ENCODE peak calls at places on chromosome 19, in four cellular contexts. W is IMR-90, U is H1, Z is H9. H is an unnamed sample.

GRCh38 chr19:53908106-53908932 is 759 bp upstream of the CACNG7 start:
- DNase-seq in W (peak; percentile 40), U (no peak), Z (peak; percentile 93), H (peak; percentile 89)

GRCh38 chr19:33418871-33419762 is 45.6 kb downstream of the CEBPG start:
- DNase-seq in Z (no peak), W (no peak), U (no peak), H (no peak)

GRCh38 chr19:33649919-33650305 is 28.2 kb downstream of the CHST8 start:
- DNase-seq in U (no peak), Z (no peak), W (no peak), H (no peak)

GRCh38 chr19:8832132-8833021 is at the start of the genes MBD3L1 and ZNF558:
- DNase-seq in U (peak; percentile 86), Z (peak; percentile 77), W (peak; percentile 97), H (peak; percentile 98)

GRCh38 chr19:28544451-28545261 is 668.3 kb downstream of the UQCRFS1 start:
- DNase-seq in U (no peak), Z (no peak), W (no peak), H (no peak)

GRCh38 chr19:16688084-16688483 is 27.1 kb downstream of the TMEM38A start:
- DNase-seq in Z (no peak), W (no peak), U (no peak), H (no peak)

GRCh38 chr19:679418-680286 is 3.5 kb downstream of the FSTL3 start:
- DNase-seq in Z (peak; percentile 64), U (no peak), W (peak; percentile 80), H (peak; percentile 55)

GRCh38 chr19:7925171-7925837 is 631 bp downstream of the CTXN1 start:
- DNase-seq in Z (peak; percentile 94), U (peak; percentile 79), W (peak; percentile 73), H (peak; percentile 91)

GRCh38 chr19:33215438-33216197 is 10.0 kb downstream of the SLC7A10 start:
- DNase-seq in U (no peak), Z (no peak), W (no peak), H (no peak)

GRCh38 chr19:1238373-1239303 is 833 bp upstream of the CBARP start:
- DNase-seq in W (no peak), U (no peak), Z (no peak), H (no peak)

GRCh38 chr19:41994521-41994971 is 516 bp upstream of the ATP1A3 start:
- DNase-seq in W (no peak), U (no peak), Z (no peak), H (no peak)

GRCh38 chr19:50020481-50020880 is 4.7 kb downstream of the VRK3 start:
- DNase-seq in U (no peak), W (no peak), Z (no peak), H (no peak)

DNA sequence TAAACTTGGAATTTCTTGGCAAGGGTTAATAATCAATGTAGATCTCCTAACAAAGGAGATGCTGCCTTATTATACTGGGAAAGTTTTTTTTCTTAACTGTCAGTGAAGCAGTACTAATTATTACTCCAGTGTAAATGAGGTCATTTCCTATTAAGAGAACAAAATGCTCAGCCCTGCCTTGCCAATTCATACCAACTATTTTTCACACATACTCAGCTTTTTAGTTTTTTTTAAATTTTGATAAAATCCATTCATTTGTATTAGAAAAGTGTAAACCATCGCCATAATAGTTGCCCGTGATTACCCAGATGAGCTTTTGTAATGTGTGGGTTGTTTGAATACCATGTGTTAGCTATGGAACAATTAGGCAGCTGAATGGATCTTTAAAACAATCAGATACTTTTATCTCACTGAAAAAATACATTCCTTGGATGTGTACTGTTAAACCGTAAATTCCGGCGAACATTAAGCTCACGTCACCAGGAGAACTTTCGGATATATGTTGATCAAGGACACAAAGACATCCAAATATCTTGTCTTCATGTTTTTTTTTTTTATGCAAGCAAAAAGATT is 95.8 kb upstream of the ZNF536 start:
- DNase-seq in U (no peak), Z (no peak), W (no peak), H (no peak)
- H4K5ac ChIP-seq in U (no peak overlapping the region), Z (no peak overlapping the region), W (no peak overlapping the region), H (no peak overlapping the region)

DNA sequence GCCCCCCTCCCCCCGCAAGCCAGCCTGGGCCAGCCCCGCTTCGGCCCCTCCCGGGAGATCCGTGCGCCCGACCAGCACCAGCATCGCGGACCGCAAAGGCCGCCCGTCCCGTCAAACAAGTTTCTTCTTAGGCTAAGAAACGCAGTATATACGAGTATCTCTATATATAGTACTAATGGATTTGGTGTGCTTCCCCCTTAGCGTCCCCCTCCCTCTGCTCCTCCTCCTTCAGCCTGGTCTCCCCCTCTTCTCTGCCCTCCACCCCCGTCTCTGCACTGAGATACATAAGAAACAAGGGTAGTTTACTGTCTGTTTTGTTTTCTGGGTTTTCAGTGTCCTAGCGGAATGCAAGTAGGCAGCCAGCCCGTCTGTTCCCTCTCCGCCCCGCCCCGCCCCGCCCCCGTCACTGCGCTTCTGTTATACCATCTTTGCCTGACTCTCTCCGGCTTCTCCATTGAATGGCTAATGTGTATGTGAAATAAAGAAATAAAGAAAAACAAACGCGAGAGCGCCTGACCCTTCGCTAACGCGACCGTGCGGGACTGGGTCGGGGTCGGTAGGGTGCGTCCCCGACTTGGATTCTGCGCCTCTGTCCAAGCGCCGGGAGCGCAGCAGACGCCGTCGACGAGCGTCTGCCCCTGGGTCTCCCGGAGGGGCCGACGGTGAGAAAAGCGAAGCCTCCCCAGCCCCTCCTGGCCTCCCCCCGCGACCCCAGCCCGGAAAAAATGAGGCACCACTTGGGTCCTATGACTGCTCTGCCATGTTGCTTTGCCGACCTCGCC is 4.2 kb downstream of the LYL1 start:
- DNase-seq in Z (peak; percentile 63), W (no peak), U (no peak), H (peak; percentile 60)
- H2BK15ac ChIP-seq in Z (no peak overlapping the region), W (no peak overlapping the region), U (no peak overlapping the region), H (no peak overlapping the region)

DNA sequence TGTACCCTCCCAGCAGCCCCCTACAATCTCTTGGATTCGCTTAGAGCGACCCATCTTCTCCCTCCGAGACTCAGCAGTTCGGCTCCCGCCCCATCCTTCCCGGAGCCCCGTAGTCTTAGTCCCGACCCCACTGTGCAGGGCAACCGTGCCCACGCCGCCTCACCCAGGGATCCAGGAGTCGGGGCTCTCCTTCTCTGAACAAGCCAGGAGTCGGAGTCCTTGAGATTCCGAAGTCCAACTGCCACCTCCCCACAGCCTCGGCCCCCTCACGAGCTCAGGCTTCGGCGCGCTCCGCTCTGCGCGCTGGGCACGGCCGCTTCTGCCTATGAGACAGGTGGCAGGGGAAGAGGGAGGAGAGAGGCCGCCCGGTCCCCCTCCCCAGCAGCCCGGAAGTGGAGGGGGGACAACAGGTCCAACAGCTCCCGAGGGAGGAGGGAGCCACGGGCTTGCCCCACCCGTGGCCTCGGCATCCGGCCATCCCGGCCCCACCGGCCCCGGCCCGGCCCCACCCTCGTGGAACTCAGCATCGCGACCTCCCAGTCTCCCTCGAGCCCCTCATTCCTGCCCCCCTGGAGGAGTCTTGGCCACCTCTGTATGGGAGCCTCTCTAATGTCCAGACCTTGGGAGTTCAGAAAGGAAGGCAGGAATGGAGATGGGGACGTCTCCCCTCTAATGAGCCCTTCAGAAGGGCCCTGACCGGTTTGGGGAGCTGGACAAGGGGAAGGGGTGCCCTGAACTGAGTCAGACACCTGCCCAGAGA is at the start of gene PHLDB3:
- DNase-seq in U (no peak), W (peak; percentile 9), Z (peak; percentile 64), H (peak; percentile 36)
- H2BK5ac ChIP-seq in U (peak within 1 kb of the TSS; percentile 35), W (peak within 1 kb of the TSS; percentile 44), Z (no peak within 1 kb of the TSS), H (no peak within 1 kb of the TSS)

GRCh38 chr19:31583148-31583547 is 233.9 kb upstream of the TSHZ3 start:
- DNase-seq in U (no peak), W (no peak), Z (peak; percentile 1), H (no peak)

GRCh38 chr19:31586282-31586681 is 237.0 kb upstream of the TSHZ3 start:
- DNase-seq in W (peak; percentile 62), U (no peak), Z (no peak), H (no peak)

GRCh38 chr19:31592456-31592855 is 243.2 kb upstream of the TSHZ3 start:
- DNase-seq in Z (no peak), W (no peak), U (no peak), H (no peak)

GRCh38 chr19:31591258-31591657 is 242.0 kb upstream of the TSHZ3 start:
- DNase-seq in U (no peak), W (no peak), Z (no peak), H (peak; percentile 19)

DNA sequence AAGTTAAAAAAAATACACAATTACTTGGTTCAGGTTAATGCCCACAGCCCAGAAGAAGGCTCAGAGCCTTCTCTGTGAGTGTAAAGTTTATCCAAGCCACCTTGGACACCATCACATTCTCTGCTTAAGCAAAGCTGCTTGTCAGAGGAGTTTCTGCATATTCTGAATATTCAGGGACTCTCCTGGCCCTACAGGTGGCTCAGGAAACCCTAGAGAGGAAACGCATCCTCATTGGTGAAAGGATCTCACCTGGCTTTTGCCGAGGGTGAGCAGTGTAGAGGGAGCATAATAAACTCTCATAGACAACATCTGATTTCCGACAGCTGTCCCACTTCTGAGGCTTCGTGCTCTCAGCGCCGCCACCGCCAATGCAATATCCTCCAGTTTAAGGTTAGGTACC is 239.9 kb upstream of the TSHZ3 start:
- DNase-seq in W (no peak), U (no peak), Z (peak; percentile 57), H (peak; percentile 8)
- H4K5ac ChIP-seq in W (no peak overlapping the region), U (no peak overlapping the region), Z (no peak overlapping the region), H (no peak overlapping the region)

GRCh38 chr19:18283338-18283737 is 1.9 kb upstream of the JUND start:
- DNase-seq in U (no peak), Z (no peak), W (no peak), H (no peak)

GRCh38 chr19:18281082-18282020 is at the start of gene JUND:
- DNase-seq in Z (peak; percentile 97), W (peak; percentile 98), U (peak; percentile 90), H (peak; percentile 98)

GRCh38 chr19:18280247-18281081 is 958 bp downstream of the JUND start:
- DNase-seq in U (no peak), W (peak; percentile 69), Z (peak; percentile 60), H (peak; percentile 79)

GRCh38 chr19:18282788-18283141 is 1.3 kb upstream of the JUND start:
- DNase-seq in Z (no peak), W (no peak), U (no peak), H (peak; percentile 18)

GRCh38 chr19:18282021-18282787 is 782 bp upstream of the JUND start:
- DNase-seq in W (no peak), U (no peak), Z (no peak), H (peak; percentile 96)
- H2BK15ac ChIP-seq in W (peak overlapping the region; percentile 25), U (peak overlapping the region; percentile 89), Z (no peak overlapping the region), H (no peak overlapping the region)

GRCh38 chr19:6219592-6220290 is 60.0 kb downstream of the MLLT1 start:
- DNase-seq in U (no peak), Z (no peak), W (no peak), H (no peak)
- H2BK5ac ChIP-seq in U (no peak overlapping the region), Z (no peak overlapping the region), W (peak overlapping the region; percentile 39), H (no peak overlapping the region)

GRCh38 chr19:34838753-34839431 is 65.9 kb upstream of the ZNF599 start:
- DNase-seq in W (no peak), Z (peak; percentile 83), U (peak; percentile 56), H (peak; percentile 79)

GRCh38 chr19:34847393-34847792 is 74.4 kb upstream of the ZNF599 start:
- DNase-seq in U (no peak), Z (no peak), W (no peak), H (no peak)

GRCh38 chr19:34841780-34842179 is 68.8 kb upstream of the ZNF599 start:
- DNase-seq in W (no peak), Z (peak; percentile 49), U (no peak), H (peak; percentile 22)

GRCh38 chr19:34844254-34844653 is 71.2 kb upstream of the ZNF599 start:
- DNase-seq in Z (no peak), W (no peak), U (no peak), H (no peak)
- H4K5ac ChIP-seq in Z (no peak overlapping the region), W (no peak overlapping the region), U (no peak overlapping the region), H (no peak overlapping the region)

DNA sequence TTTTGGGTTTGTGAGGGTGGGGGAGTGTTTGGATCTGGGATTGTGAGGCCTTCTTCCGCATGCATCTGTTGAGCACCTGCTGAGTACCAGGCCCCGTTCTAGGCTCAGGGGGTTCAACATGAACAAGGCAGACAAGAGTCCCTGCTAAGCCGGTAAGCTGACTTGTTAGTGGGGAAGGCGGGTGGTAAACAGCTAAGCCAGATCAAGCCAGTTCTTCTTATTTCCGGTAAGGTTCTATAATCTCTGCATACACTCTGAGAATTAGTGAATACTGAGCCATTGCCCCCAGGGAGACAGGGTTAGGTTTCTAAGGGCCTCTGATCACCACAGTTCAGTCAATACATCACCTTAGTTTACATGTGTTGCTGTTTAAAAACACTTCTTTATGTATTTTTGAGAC is 9.9 kb upstream of the EHD2 start:
- DNase-seq in W (no peak), U (no peak), Z (no peak), H (no peak)
- H2BK15ac ChIP-seq in W (peak overlapping the region; percentile 52), U (no peak overlapping the region), Z (no peak overlapping the region), H (no peak overlapping the region)